ENCODE peak calls at places on chromosomes 7 and 10, in five cellular contexts. H, X, Y, Q and R are unnamed samples.

GRCh38 chr7:41149576-41149975 is 553.3 kb downstream of the INHBA start:
- DNase-seq in H (no peak), X (no peak), Y (no peak), Q (no peak), R (no peak)

GRCh38 chr10:69375307-69376151 is 41.2 kb downstream of the TACR2 start:
- DNase-seq in H (no peak), X (no peak), Y (no peak), Q (no peak), R (no peak)

GRCh38 chr7:25249772-25250171 is 21.5 kb upstream of the NPVF start:
- DNase-seq in H (no peak), X (no peak), Y (no peak), Q (no peak), R (no peak)

GRCh38 chr7:24982917-24983316 is 2.9 kb upstream of the OSBPL3 start:
- DNase-seq in H (no peak), X (no peak), Y (no peak), Q (no peak), R (no peak)

GRCh38 chr7:28016297-28016696 is 164.3 kb downstream of the JAZF1 start:
- DNase-seq in H (no peak), X (no peak), Y (no peak), Q (no peak), R (no peak)

GRCh38 chr10:74079028-74079913 is 71.4 kb downstream of the AP3M1 start:
- DNase-seq in H (no peak), X (peak), Y (no peak), Q (no peak), R (no peak)

GRCh38 chr10:130775311-130775710 is 536.2 kb downstream of the TCERG1L start:
- DNase-seq in H (no peak), X (no peak), Y (no peak), Q (no peak), R (no peak)

GRCh38 chr10:92750788-92751533 is 61.2 kb downstream of the HHEX start:
- DNase-seq in H (no peak), X (peak), Y (no peak), Q (no peak), R (no peak)

GRCh38 chr10:103808784-103809183 is 46.6 kb downstream of the SH3PXD2A start:
- DNase-seq in H (no peak), X (no peak), Y (no peak), Q (no peak), R (no peak)

GRCh38 chr7:41224063-41224763 is 478.7 kb downstream of the INHBA start:
- DNase-seq in H (no peak), X (peak), Y (no peak), Q (no peak), R (no peak)

GRCh38 chr10:17782921-17783665 is 26.1 kb upstream of the MRC1 start:
- DNase-seq in H (no peak), X (peak), Y (no peak), Q (no peak), R (no peak)

GRCh38 chr10:93410697-93411348 is 71.3 kb downstream of the MYOF start:
- DNase-seq in H (no peak), X (no peak), Y (no peak), Q (no peak), R (no peak)

GRCh38 chr7:50226669-50227068 is 77.8 kb upstream of the IKZF1 start:
- DNase-seq in H (no peak), X (no peak), Y (no peak), Q (no peak), R (no peak)

GRCh38 chr10:3365630-3366029 is 193.0 kb upstream of the PITRM1 start:
- DNase-seq in H (no peak), X (no peak), Y (no peak), Q (no peak), R (no peak)

GRCh38 chr10:11446895-11447294 is 164.6 kb downstream of the USP6NL start:
- DNase-seq in H (no peak), X (no peak), Y (no peak), Q (no peak), R (no peak)

GRCh38 chr7:105647591-105647990 is 66.3 kb upstream of the EFCAB10 start:
- DNase-seq in H (no peak), X (no peak), Y (no peak), Q (no peak), R (no peak)

GRCh38 chr7:103718482-103719415 is 270.7 kb downstream of the RELN start:
- DNase-seq in H (no peak), X (peak), Y (no peak), Q (no peak), R (no peak)

GRCh38 chr10:5946786-5947185 is 30.6 kb downstream of the IL15RA start:
- DNase-seq in H (no peak), X (no peak), Y (no peak), Q (no peak), R (no peak)

GRCh38 chr10:86247588-86247987 is 119.0 kb downstream of the GRID1 start:
- DNase-seq in H (no peak), X (no peak), Y (no peak), Q (no peak), R (no peak)

GRCh38 chr7:95327356-95327755 is 3.0 kb upstream of the PON1 start:
- DNase-seq in H (no peak), X (no peak), Y (no peak), Q (no peak), R (no peak)

GRCh38 chr10:91117496-91117895 is 103.0 kb upstream of the PCGF5 start:
- DNase-seq in H (no peak), X (no peak), Y (no peak), Q (no peak), R (no peak)

GRCh38 chr10:110008518-110009339 is 945 bp downstream of the ADD3 start:
- DNase-seq in H (no peak), X (no peak), Y (peak), Q (peak), R (no peak)

GRCh38 chr10:88156341-88156740 is 292.9 kb downstream of the PTEN start:
- DNase-seq in H (no peak), X (peak), Y (no peak), Q (no peak), R (no peak)

GRCh38 chr10:2146079-2146478 is 408.8 kb upstream of the ADARB2 start:
- DNase-seq in H (no peak), X (no peak), Y (no peak), Q (no peak), R (no peak)

GRCh38 chr7:11155883-11156282 is 182.2 kb downstream of the PHF14 start:
- DNase-seq in H (no peak), X (peak), Y (no peak), Q (no peak), R (no peak)

DNA sequence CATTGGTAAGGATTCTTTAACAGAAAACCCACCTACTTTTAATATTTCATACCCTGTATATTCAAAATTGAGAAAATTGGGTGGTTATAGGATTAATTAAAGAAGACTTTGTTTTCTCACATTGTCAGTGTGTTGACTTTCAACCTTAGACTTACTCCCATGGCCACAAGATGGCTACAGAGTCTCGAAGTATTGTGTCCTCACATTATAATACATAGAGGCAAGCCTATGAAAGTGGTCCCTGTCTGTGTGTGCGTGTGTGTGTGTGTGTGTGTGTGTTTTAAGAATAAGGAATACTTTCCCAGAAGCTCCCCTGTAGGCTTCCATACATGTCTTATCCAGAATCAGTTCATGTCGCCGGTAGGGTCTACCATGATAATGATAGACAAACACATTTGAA is 180.0 kb downstream of the PHF14 start:
- DNase-seq in H (no peak), X (no peak), Y (no peak), Q (no peak), R (no peak)
- TF ChIP-seq CTCF in H (no peak), X (no peak), Y (no peak), Q (no peak), R (no peak)

GRCh38 chr7:101856488-101857357 is 39.3 kb downstream of the CUX1 start:
- DNase-seq in H (peak), X (peak), Y (peak), Q (peak), R (no peak)
- TF ChIP-seq CTCF in H (no peak), X (peak), Y (peak), Q (peak), R (no peak)

DNA sequence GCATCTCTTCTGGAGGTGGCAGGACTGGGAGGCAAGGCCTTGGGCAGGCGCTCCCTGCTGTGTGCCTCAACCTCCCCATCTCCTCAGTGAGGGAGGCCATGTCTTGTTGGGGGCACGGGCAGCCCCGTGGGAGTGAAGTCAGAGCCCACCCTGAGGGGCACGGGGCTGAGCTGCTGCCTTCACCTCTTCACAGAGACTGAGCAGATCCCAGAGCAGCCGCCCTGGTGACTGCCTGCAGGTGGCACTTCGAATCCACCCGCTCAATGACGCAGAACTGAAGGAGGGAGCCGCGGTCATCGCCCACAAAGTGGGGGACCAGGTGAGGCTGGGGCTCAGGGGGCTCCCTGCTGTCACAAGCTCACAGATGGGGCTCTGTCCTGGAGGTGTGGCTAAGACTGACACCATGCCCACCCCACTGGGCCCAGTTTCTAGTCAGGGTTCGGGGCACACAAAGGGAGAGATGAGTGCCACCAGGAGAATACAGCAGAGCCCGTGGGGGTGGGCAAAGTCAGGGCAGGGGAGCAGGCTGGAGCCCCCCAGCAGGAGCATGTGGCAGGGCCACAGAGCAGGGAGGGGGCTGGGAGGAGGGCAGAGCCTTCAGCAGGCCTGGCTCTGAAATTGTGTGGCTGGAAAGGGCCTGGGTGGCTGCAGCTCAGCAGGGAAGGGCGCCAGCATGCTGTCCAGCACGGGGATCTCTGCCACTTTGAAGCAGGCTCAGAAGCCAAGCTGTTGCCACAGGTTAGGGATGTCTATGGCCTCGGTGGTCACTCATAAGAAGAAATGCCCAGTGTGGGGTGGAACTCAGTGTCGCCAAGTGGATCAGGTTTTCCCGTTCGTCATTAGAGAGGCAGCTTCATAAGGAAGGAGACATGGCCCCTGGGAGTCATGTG is 18.8 kb upstream of the CHST12 start:
- DNase-seq in H (no peak), X (no peak), Y (no peak), Q (no peak), R (no peak)
- TF ChIP-seq CTCF in H (no peak), X (no peak), Y (no peak), Q (no peak), R (no peak)

DNA sequence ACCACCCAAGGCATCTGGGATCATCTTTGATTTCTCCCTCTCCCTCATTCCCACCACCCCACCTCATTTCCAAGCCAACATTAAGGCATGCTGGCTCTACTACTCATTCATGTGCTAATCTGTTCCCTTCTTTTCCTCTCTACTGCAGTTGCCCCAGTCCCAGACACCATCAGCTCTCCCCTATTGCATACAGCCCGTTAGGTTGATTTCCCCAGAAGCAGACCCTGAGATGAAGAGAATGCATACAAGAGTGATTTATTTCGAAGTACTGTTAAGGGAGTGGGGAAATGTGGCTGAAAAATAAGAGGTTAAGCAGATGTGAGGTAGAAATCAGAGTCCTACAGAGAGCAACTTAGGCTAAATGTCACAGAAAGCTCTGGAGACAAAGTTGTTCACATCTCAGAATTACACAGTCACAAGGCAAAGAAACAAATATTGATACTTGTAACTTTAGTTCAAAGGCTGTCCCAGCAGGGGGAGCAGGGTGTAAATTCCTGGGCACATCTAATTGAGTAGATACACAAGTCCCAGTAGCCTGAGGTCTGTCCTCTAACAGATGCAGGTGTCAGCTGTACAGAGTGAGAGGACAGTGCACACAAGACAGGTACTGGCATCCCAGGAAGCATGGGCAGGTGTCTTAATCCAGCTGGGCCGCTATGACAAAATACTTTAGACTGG is 20.9 kb downstream of the AKR1D1 start:
- DNase-seq in H (no peak), X (no peak), Y (no peak), Q (peak), R (peak)
- TF ChIP-seq CTCF in H (no peak), X (peak), Y (no peak), Q (no peak), R (peak)

DNA sequence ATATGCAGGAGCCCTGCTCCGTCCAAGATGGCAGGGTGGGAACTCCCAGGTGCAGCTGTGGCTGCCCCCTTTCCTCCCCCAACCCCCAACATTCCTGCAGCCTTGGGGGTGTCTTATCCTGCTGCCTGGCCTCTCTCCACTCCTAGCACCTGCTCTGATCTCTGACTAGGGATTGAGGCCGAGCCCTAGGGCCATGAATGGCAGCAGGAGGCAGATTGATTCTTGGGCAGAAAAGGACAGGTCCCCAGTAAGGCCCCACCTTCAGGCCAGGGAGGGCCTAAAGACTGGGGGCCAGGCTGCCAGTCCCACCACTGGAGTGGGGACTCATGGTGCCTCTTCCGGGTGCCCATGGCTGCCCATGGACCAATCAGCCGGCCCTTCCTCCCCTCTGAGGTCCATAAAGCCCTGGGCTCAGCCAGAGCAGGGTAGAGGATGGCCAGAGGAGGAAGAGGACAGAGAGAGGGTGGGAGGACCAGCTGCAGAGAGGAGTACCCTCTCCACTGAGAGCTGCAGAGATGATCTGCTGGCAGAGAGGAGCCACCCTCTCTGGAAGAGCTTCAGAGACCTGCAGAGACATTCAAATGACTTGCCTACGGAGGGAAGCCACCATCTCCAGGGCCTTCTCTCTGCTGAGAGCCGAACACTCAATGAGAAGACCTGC is 8.3 kb upstream of the COA1 start:
- DNase-seq in H (no peak), X (no peak), Y (no peak), Q (no peak), R (no peak)
- TF ChIP-seq CTCF in H (no peak), X (no peak), Y (no peak), Q (no peak), R (no peak)

GRCh38 chr10:58517071-58517470 is 4.4 kb downstream of the BICC1 start:
- DNase-seq in H (no peak), X (no peak), Y (no peak), Q (no peak), R (no peak)
- TF ChIP-seq CTCF in H (no peak), X (no peak), Y (no peak), Q (no peak), R (no peak)